ENCODE peak calls at places on chromosome 4, in four cellular contexts. One of them, this sample, is unnamed.

GRCh38 chr4:145936142-145937020 is 2.2 kb downstream of the ZNF827 start:
- DNase-seq in GM12892: peak
- DNase-seq in GM12878: no peak
- DNase-seq in H1: no peak
- DNase-seq in this sample: peak

GRCh38 chr4:169945636-169946035 is 80.6 kb downstream of the MFAP3L start:
- DNase-seq in GM12878: no peak
- DNase-seq in H1: no peak
- DNase-seq in GM12892: no peak
- DNase-seq in this sample: no peak

GRCh38 chr4:153060191-153060590 is 124.1 kb downstream of the FHDC1 start:
- DNase-seq in GM12878: no peak
- DNase-seq in H1: no peak
- DNase-seq in GM12892: no peak
- DNase-seq in this sample: no peak

GRCh38 chr4:113901994-113902787 is 77.3 kb downstream of the ARSJ start:
- DNase-seq in GM12878: no peak
- DNase-seq in GM12892: no peak
- DNase-seq in H1: no peak
- DNase-seq in this sample: no peak

GRCh38 chr4:6673660-6674499 is 19.8 kb upstream of the S100P start:
- DNase-seq in H1: peak
- DNase-seq in GM12878: peak
- DNase-seq in GM12892: peak
- DNase-seq in this sample: peak

GRCh38 chr4:153651961-153652784 is 31.9 kb upstream of the TLR2 start:
- DNase-seq in GM12878: no peak
- DNase-seq in H1: no peak
- DNase-seq in GM12892: no peak
- DNase-seq in this sample: no peak

GRCh38 chr4:54687887-54688841 is 30.4 kb downstream of the KIT start:
- DNase-seq in GM12878: no peak
- DNase-seq in H1: no peak
- DNase-seq in GM12892: no peak
- DNase-seq in this sample: no peak

GRCh38 chr4:178448372-178449040 is 1006.3 kb upstream of the AGA start:
- DNase-seq in H1: no peak
- DNase-seq in GM12878: no peak
- DNase-seq in GM12892: no peak
- DNase-seq in this sample: no peak

GRCh38 chr4:129682586-129682985 is 586.6 kb downstream of the C4orf33 start:
- DNase-seq in GM12892: no peak
- DNase-seq in H1: no peak
- DNase-seq in GM12878: no peak
- DNase-seq in this sample: no peak

GRCh38 chr4:3208826-3209225 is 40.1 kb upstream of the MSANTD1 start:
- DNase-seq in H1: no peak
- DNase-seq in GM12878: no peak
- DNase-seq in GM12892: no peak
- DNase-seq in this sample: no peak

GRCh38 chr4:112636688-112637551 is at the start of the genes LARP7 and ZGRF1:
- DNase-seq in GM12892: peak
- DNase-seq in GM12878: peak
- DNase-seq in H1: peak
- DNase-seq in this sample: peak

GRCh38 chr4:112637552-112637866 is 566 bp downstream of the LARP7 start:
- DNase-seq in H1: no peak
- DNase-seq in GM12878: no peak
- DNase-seq in GM12892: no peak
- DNase-seq in this sample: no peak

DNA sequence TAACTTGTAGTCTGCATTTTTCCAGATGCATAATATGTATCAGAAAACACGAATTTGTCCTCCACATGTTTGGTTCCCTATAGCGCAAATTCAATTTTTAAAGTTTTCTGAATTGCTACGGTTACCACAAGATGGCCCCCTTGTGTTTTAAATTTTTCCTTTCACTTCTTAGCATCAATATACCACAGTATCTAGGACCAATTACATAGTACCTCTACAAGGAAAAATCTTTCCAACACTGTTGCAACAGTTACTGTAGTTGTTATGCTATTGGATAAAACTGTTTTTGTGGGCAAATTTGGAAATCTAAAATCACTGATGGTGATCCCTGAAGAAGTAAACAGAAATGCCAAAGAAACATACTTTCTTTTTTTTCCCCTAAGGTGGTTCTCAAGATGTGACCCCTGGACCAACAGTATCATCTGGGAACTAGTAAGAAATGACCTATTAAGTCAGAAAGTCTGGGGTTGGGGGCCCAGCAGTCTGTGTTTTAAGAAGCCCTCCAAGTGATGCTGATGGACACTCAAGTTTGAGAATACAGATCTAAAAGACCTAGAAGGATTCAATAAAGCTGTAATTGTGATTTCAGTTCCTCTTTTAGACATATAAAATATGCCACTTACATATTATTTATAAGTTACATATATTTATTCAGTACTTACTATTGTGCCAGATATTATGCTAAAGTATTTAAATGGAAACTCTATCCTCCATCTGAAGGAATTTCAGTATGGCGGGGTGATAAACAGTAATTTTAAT is 3.1 kb downstream of the ZGRF1 start:
- DNase-seq in H1: no peak
- DNase-seq in GM12892: no peak
- DNase-seq in GM12878: peak
- DNase-seq in this sample: no peak
- TF ChIP-seq TAF1 in H1: no peak
- TF ChIP-seq TAF1 in GM12892: no peak
- TF ChIP-seq TAF1 in GM12878: no peak
- TF ChIP-seq TAF1 in this sample: no peak

GRCh38 chr4:73222466-73223257 is 35.9 kb downstream of the ANKRD17 start:
- DNase-seq in H1: no peak
- DNase-seq in GM12892: no peak
- DNase-seq in GM12878: peak
- DNase-seq in this sample: peak
- TF ChIP-seq POLR2A in H1: no peak
- TF ChIP-seq POLR2A in GM12892: peak
- TF ChIP-seq POLR2A in GM12878: peak
- TF ChIP-seq POLR2A in this sample: peak

GRCh38 chr4:142707397-142707796 is 138.7 kb downstream of the INPP4B start:
- DNase-seq in GM12878: no peak
- DNase-seq in H1: no peak
- DNase-seq in GM12892: no peak
- DNase-seq in this sample: no peak
- TF ChIP-seq POLR2AphosphoS5 in GM12878: no peak
- TF ChIP-seq POLR2AphosphoS5 in H1: no peak
- TF ChIP-seq POLR2AphosphoS5 in GM12892: no peak
- TF ChIP-seq POLR2AphosphoS5 in this sample: no peak

GRCh38 chr4:52091811-52092210 is 40.7 kb downstream of the SPATA18 start:
- DNase-seq in H1: no peak
- DNase-seq in GM12892: no peak
- DNase-seq in GM12878: no peak
- DNase-seq in this sample: no peak
- TF ChIP-seq TAF1 in H1: no peak
- TF ChIP-seq TAF1 in GM12892: no peak
- TF ChIP-seq TAF1 in GM12878: no peak
- TF ChIP-seq TAF1 in this sample: no peak

DNA sequence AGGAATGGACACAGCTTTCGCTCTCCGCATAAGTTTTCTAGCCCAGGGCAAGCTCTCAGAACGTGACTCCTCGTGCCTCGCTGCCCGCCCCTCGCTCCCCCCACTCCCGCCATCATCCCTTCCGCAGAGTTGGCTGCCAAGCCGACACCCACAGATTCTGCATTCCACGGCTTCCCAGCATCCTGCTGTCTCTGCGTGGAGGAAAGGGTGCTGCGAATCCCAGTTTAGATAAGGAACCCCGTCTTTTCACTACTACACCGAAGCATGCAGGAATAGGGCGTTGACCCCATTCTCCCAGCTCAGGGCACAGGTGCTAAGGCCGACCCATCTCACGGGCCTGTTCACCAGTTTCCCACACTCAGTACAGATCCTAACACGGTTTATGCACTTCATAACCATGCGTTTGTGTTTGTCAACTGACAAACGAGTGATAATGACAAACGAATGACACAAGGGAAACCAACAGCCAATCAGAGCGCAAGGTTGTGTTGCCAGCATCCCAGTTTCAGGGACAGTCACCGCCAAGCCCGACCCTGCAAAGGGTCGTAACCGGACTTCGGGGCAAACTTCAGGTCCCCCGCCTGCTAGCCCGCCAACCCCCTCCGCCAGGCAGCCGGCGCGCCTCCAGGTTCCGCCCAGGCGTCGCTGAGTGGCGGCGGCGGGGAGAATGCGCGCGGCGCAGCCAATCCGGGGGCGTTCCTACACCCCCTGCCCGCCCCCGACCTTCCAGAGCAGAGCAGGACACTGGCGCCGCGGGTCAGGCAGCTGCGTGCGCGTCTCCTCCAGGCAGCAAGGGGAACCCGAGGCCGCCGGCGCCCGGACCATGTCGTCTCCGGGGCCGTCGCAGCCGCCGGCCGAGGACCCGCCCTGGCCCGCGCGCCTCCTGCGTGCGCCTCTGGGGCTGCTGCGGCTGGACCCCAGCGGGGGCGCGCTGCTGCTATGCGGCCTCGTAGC is at the start of gene CYP2U1:
- DNase-seq in GM12878: no peak
- DNase-seq in H1: peak
- DNase-seq in GM12892: peak
- DNase-seq in this sample: peak
- TF ChIP-seq POLR2A in GM12878: peak
- TF ChIP-seq POLR2A in H1: no peak
- TF ChIP-seq POLR2A in GM12892: no peak
- TF ChIP-seq POLR2A in this sample: no peak

DNA sequence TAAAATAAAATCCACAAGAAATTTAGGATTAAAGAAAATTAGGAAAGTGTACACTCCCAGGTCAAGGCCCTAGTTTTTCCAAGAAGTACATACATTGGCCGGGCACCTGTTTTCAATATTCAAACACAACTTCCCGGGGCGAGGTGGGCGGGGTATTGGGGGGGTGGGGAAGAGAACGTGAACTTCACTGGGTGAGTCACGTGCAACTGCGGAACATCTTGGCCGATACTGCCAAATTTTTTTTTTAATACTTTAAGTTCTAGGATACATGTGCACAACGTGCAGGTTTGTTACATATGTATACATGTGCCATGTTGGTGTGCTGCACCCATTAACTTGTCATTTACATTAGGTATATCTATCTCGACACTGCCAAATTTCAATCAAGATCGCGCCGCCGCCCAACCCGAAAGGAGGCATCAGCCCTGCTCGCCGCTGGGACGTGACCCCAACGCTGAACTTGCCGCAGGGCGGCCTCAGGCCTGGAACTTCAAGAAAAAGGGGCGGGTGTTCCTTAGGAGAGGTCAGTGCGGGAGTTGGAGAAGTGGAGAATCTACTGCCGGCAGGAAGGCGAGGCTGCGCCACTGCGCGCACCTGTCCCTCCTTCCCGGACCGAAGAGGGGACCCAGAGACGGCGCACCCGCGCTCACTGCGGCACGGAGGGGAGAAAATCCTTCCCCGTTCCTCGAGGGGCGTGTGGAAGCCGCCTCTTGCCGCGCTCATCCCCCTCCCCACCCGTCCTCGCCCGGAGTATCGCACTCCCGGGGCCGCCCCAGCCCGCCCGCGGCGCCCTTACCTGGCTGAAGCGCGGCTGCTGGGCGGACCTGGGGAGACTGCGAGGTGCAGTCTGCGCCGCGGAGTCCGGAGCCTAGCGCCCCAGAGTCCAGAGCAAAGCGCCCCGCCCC is at the start of gene TEC:
- DNase-seq in H1: peak
- DNase-seq in GM12878: no peak
- DNase-seq in GM12892: no peak
- DNase-seq in this sample: peak
- TF ChIP-seq POLR2AphosphoS5 in H1: peak
- TF ChIP-seq POLR2AphosphoS5 in GM12878: peak
- TF ChIP-seq POLR2AphosphoS5 in GM12892: peak
- TF ChIP-seq POLR2AphosphoS5 in this sample: peak

GRCh38 chr4:150306719-150307118 is 228.5 kb downstream of the DCLK2 start:
- DNase-seq in GM12878: no peak
- DNase-seq in H1: no peak
- DNase-seq in GM12892: no peak
- DNase-seq in this sample: no peak

GRCh38 chr4:150305995-150306394 is 227.8 kb downstream of the DCLK2 start:
- DNase-seq in GM12878: no peak
- DNase-seq in H1: no peak
- DNase-seq in GM12892: no peak
- DNase-seq in this sample: no peak

GRCh38 chr4:150308824-150309472 is 230.7 kb downstream of the DCLK2 start:
- DNase-seq in H1: no peak
- DNase-seq in GM12878: no peak
- DNase-seq in GM12892: no peak
- DNase-seq in this sample: no peak

GRCh38 chr4:150314031-150314430 is 235.8 kb downstream of the DCLK2 start:
- DNase-seq in H1: no peak
- DNase-seq in GM12878: no peak
- DNase-seq in GM12892: no peak
- DNase-seq in this sample: no peak

DNA sequence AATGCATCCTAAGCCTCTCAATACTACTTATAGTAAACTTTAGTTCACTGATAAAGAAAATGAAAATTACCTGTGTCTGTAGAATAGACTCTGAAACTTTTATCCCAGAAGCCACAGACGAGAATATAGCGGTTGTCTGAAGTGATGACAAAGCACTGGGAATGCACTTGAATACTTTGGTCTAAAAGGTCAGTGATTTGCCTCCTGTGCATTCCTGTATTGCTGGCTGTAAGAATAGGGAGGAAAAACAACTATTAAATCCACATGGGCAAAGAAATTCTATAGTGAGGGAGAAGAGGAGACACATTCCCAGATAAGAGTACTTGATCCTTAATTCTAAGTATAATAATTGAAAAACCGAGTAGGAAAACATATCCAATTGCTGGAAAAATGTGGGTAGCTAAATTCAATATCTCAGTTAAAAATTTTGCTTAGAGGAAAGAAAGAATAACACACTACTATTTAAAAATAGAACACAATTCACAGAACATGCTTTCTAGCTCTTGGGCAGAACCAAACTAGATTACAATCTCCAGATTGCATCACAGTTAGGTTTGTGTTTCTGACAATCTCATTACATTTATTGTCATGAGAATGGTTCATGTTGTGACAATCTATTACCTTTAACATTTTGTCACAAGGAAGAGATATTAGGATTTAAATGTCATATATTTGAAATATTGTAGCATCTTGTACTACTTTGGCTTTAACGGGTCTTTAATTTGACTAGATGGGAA is 232.1 kb downstream of the DCLK2 start:
- DNase-seq in GM12892: no peak
- DNase-seq in GM12878: no peak
- DNase-seq in H1: no peak
- DNase-seq in this sample: no peak
- TF ChIP-seq TAF1 in GM12892: no peak
- TF ChIP-seq TAF1 in GM12878: no peak
- TF ChIP-seq TAF1 in H1: no peak
- TF ChIP-seq TAF1 in this sample: no peak